ENCODE peak calls at places on chromosomes 2 and 18, in five cellular contexts. M is GM04504; Z is LNCaP clone FGC; X is stimulated activated CD4-positive, alpha-beta T cell treated with anti-CD3 and anti-CD28 coated beads, Interleukin-1b, Interleukin-23, amount 100 ng/mL, for 1 hour; R is frontal cortex. Q is an unnamed sample.

GRCh38 chr2:163553601-163554000 is 182.2 kb downstream of the FIGN start:
- DNase-seq in M (no peak), Z (no peak), X (no peak), R (no peak), Q (peak)

GRCh38 chr2:71716697-71717624 is 263.6 kb downstream of the DYSF start:
- DNase-seq in M (peak), Z (no peak), X (no peak), R (no peak), Q (peak)

GRCh38 chr2:69643602-69644505 is at the start of gene AAK1:
- DNase-seq in M (peak), Z (no peak), X (peak), R (peak), Q (peak)

GRCh38 chr2:219171231-219171651 is 1.4 kb upstream of the SLC23A3 start:
- DNase-seq in M (peak), Z (no peak), X (no peak), R (peak), Q (peak)

GRCh38 chr2:85838641-85839040 is 50.1 kb downstream of the ST3GAL5 start:
- DNase-seq in M (no peak), Z (no peak), X (no peak), R (no peak), Q (no peak)

GRCh38 chr18:49251451-49251850 is 209.0 kb downstream of the DYM start:
- DNase-seq in M (no peak), Z (no peak), X (no peak), R (no peak), Q (no peak)

GRCh38 chr2:100865819-100866462 is 46.0 kb downstream of the NPAS2 start:
- DNase-seq in M (peak), Z (no peak), X (no peak), R (no peak), Q (peak)

GRCh38 chr2:17223171-17223570 is 295.1 kb downstream of the RAD51AP2 start:
- DNase-seq in M (no peak), Z (no peak), X (no peak), R (no peak), Q (no peak)

GRCh38 chr2:226658555-226658954 is 141.1 kb downstream of the IRS1 start:
- DNase-seq in M (no peak), Z (peak), X (no peak), R (no peak), Q (no peak)

GRCh38 chr18:13416848-13417247 is 198.3 kb downstream of the LDLRAD4 start:
- DNase-seq in M (no peak), Z (no peak), X (no peak), R (no peak), Q (no peak)

GRCh38 chr2:121884515-121884915 is 129.1 kb downstream of the TSN start:
- DNase-seq in M (no peak), Z (no peak), X (no peak), R (no peak), Q (no peak)

GRCh38 chr2:176685908-176686307 is 416.7 kb downstream of the MTX2 start:
- DNase-seq in M (no peak), Z (no peak), X (no peak), R (no peak), Q (no peak)

GRCh38 chr2:26691881-26692813 is at the start of gene KCNK3:
- DNase-seq in M (no peak), Z (no peak), X (peak), R (peak), Q (no peak)

GRCh38 chr2:119703526-119703925 is 24.5 kb downstream of the TMEM177 start:
- DNase-seq in M (no peak), Z (no peak), X (no peak), R (no peak), Q (no peak)

GRCh38 chr18:76980663-76981387 is 151.8 kb downstream of the MBP start:
- DNase-seq in M (no peak), Z (no peak), X (no peak), R (no peak), Q (no peak)

GRCh38 chr2:159362816-159363251 is 76.3 kb upstream of the WDSUB1 start:
- DNase-seq in M (no peak), Z (no peak), X (no peak), R (no peak), Q (peak)

GRCh38 chr18:38651736-38652135 is 1086.1 kb upstream of the CELF4 start:
- DNase-seq in M (no peak), Z (no peak), X (no peak), R (no peak), Q (no peak)

GRCh38 chr2:173589604-173590277 is 235.1 kb downstream of the CDCA7 start:
- DNase-seq in M (no peak), Z (peak), X (no peak), R (no peak), Q (no peak)

GRCh38 chr2:189046275-189046674 is 72.1 kb downstream of the COL3A1 start:
- DNase-seq in M (no peak), Z (no peak), X (no peak), R (no peak), Q (no peak)

GRCh38 chr2:216013080-216013909 is at the start of gene MREG:
- DNase-seq in M (no peak), Z (peak), X (peak), R (peak), Q (no peak)

GRCh38 chr2:96485751-96486643 is 19.2 kb downstream of the NEURL3 start:
- DNase-seq in M (peak), Z (no peak), X (peak), R (peak), Q (peak)

GRCh38 chr2:112149194-112149593 is 11.0 kb downstream of the FBLN7 start:
- DNase-seq in M (no peak), Z (no peak), X (no peak), R (no peak), Q (no peak)

GRCh38 chr2:71606244-71606643 is 152.9 kb downstream of the DYSF start:
- DNase-seq in M (no peak), Z (no peak), X (no peak), R (no peak), Q (no peak)

GRCh38 chr2:43146083-43146482 is 80.3 kb downstream of the ZFP36L2 start:
- DNase-seq in M (no peak), Z (no peak), X (no peak), R (no peak), Q (no peak)

GRCh38 chr2:100041946-100042345 is 100.4 kb downstream of the AFF3 start:
- DNase-seq in M (no peak), Z (no peak), X (no peak), R (no peak), Q (no peak)

GRCh38 chr18:74836296-74837139 is 238.8 kb downstream of the ZNF407 start:
- DNase-seq in M (no peak), Z (no peak), X (no peak), R (no peak), Q (no peak)

GRCh38 chr2:89841476-89841840 is 1150.0 kb downstream of the RPIA start:
- DNase-seq in M (no peak), Z (no peak), X (no peak), R (no peak), Q (no peak)

GRCh38 chr2:98029718-98030222 is 34.0 kb upstream of the TMEM131 start:
- DNase-seq in M (no peak), Z (no peak), X (no peak), R (no peak), Q (no peak)

GRCh38 chr18:63444567-63444966 is 22.3 kb upstream of the VPS4B start:
- DNase-seq in M (peak), Z (no peak), X (no peak), R (no peak), Q (peak)

GRCh38 chr2:200861617-200862016 is 2.8 kb downstream of the CLK1 start:
- DNase-seq in M (no peak), Z (no peak), X (no peak), R (no peak), Q (no peak)

GRCh38 chr2:176585291-176585690 is 316.0 kb downstream of the MTX2 start:
- DNase-seq in M (no peak), Z (no peak), X (no peak), R (no peak), Q (no peak)

GRCh38 chr2:9474361-9475117 is at the start of gene IAH1:
- DNase-seq in M (peak), Z (no peak), X (peak), R (peak), Q (no peak)

GRCh38 chr2:70029814-70030409 is 57.4 kb upstream of the PCBP1 start:
- DNase-seq in M (peak), Z (no peak), X (no peak), R (peak), Q (no peak)

Q was measured in BJ.